ENCODE peak calls at places on chromosomes 16 and 17, in ten cellular contexts. V, J, O, Q, K, S, B, P, H and F are unnamed samples.

GRCh38 chr17:1089915-1090314 is 89.9 kb downstream of the ABR start:
- DNase-seq in Q (no peak), O (peak), S (no peak), K (no peak), V (no peak), B (no peak), J (no peak), P (peak), H (no peak), F (no peak)

GRCh38 chr17:17241656-17242055 is 4.7 kb upstream of the FLCN start:
- DNase-seq in P (no peak), H (no peak), J (no peak), S (no peak), K (no peak), B (no peak), Q (no peak), O (no peak), V (no peak), F (no peak)

GRCh38 chr16:57882797-57883196 is 80.5 kb upstream of the KIFC3 start:
- DNase-seq in V (no peak), O (no peak), J (peak), H (no peak), S (no peak), B (no peak), K (no peak), Q (peak), P (peak), F (no peak)

GRCh38 chr17:33447090-33447489 is 154.0 kb upstream of the ASIC2 start:
- DNase-seq in V (no peak), P (no peak), Q (no peak), K (no peak), J (no peak), B (no peak), S (no peak), H (no peak), O (no peak), F (no peak)

GRCh38 chr17:80792373-80792781 is 199.3 kb upstream of the CHMP6 start:
- DNase-seq in S (no peak), Q (peak), J (no peak), K (no peak), P (no peak), H (no peak), V (no peak), B (no peak), O (peak), F (no peak)

GRCh38 chr16:73878616-73879015 is 418.0 kb upstream of the PSMD7 start:
- DNase-seq in V (peak), O (no peak), K (no peak), B (no peak), S (no peak), J (peak), H (peak), P (no peak), Q (peak), F (no peak)

GRCh38 chr17:50549969-50550368 is 3.0 kb downstream of the SPATA20 start:
- DNase-seq in S (no peak), B (no peak), V (no peak), P (no peak), K (no peak), O (no peak), J (no peak), H (no peak), Q (no peak), F (no peak)

GRCh38 chr17:2905697-2906595 is 109.7 kb downstream of the RAP1GAP2 start:
- DNase-seq in H (no peak), P (no peak), B (no peak), O (no peak), J (no peak), K (no peak), V (no peak), S (no peak), Q (no peak), F (no peak)

GRCh38 chr17:27818311-27819170 is 18.2 kb upstream of the NOS2 start:
- DNase-seq in J (peak), B (no peak), Q (no peak), S (no peak), O (no peak), K (no peak), V (no peak), H (no peak), P (no peak), F (no peak)

DNA sequence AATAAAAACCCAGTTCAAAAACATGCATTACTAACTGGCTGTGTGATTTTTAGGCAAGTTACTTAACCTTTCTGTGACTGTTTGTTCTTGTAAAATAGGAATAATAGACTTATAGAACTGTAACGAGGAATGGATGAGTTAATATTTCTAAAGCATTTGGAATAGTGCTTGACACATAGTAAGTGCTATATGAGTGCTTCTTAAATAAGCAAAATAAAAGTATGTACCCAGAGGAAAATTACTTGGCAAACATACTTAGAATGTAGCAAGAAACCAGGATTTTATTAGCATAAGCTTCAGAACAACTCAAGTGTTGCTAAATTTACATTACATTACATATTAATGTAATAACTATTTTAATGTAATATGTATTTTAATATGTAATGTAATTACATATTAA is 14.0 kb downstream of the NFAT5 start:
- DNase-seq in V (no peak), K (no peak), J (no peak), Q (no peak), P (no peak), H (no peak), S (no peak), B (no peak), O (no peak), F (no peak)
- TF ChIP-seq CTCF in V (no peak), K (no peak), J (no peak), Q (no peak), P (no peak), H (no peak), S (no peak), B (no peak), O (no peak), F (no peak)

DNA sequence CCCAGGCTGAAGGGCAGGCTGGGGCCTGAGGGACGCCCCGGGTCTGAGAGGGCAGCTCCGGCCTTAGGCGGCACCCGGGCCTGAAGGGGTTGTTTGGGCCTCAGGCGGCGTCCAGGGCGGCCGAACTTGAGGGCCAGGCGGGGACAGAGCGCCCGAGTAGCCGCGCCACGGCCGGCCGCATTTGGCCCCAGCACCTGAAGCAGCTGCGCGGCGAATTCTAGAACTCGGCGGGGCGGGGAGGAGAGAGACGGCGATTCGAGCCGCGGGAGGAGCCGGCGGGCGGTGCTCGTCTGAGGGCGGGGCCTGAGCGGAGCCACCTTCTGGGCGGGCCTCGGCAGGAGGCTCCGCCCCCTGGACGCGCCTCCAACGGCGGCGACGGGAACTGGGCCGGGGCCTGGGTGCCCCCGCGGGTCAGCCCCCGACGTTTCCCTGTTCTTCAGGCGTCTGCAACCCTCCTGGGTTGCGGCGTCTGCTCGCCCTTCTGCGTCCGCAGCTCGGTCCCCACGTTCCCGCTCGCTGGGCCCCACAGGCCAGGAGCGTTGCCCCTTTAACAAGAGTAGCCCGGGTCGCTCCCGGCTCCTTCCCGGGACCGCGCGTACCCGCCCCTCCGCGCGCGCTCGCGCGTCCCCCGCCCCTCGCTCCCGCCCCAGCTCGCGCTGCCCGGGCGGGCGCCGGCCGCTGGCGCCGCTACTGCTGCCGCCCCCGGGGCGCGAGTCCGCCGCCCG is at the start of the genes INCA1 and KIF1C:
- DNase-seq in J (peak), K (peak), O (peak), P (peak), B (peak), H (peak), S (peak), Q (peak), V (peak), F (peak)
- TF ChIP-seq CTCF in J (no peak), K (peak), O (peak), P (peak), B (no peak), H (no peak), S (no peak), Q (no peak), V (no peak), F (peak)

DNA sequence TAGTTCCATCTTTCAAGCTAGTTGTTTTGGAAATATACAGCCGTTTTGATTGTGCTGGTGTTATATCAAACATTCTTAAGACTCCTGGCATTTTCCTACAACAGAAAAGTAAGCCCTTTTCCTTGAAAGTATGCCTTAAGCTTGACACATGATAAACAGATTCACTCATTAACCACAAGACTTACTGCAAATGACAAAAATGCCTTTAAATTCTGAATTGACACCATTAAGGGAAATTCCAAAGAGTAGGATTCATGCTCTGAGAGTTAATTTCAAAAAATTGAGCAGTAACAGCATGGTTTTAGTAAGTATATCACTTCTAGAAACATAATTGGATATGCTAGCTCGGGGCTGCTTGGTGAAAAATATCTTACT is 8.5 kb upstream of the PHAF1 start:
- DNase-seq in H (no peak), V (no peak), K (no peak), O (no peak), J (no peak), S (no peak), B (no peak), P (no peak), Q (peak), F (no peak)
- TF ChIP-seq CTCF in H (no peak), V (no peak), K (no peak), O (no peak), J (no peak), S (no peak), B (peak), P (no peak), Q (no peak), F (no peak)

DNA sequence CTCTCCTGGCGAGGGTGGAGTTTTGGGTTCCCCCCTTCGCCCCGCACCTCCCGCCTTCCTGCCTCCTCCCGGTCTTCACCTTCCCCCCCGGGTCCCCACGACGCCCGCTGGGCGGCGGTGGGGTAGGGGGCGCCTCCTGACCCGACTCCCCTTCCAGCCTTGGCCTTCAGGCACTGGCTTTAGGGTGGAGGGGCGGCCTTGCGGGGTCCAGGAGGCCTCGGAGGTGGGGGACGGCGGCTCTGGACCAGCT is 2.4 kb downstream of the SLC16A3 start:
- DNase-seq in B (no peak), J (no peak), V (no peak), H (no peak), S (no peak), Q (no peak), P (no peak), O (no peak), K (no peak), F (no peak)
- TF ChIP-seq CTCF in B (no peak), J (no peak), V (no peak), H (no peak), S (peak), Q (no peak), P (no peak), O (no peak), K (no peak), F (no peak)

DNA sequence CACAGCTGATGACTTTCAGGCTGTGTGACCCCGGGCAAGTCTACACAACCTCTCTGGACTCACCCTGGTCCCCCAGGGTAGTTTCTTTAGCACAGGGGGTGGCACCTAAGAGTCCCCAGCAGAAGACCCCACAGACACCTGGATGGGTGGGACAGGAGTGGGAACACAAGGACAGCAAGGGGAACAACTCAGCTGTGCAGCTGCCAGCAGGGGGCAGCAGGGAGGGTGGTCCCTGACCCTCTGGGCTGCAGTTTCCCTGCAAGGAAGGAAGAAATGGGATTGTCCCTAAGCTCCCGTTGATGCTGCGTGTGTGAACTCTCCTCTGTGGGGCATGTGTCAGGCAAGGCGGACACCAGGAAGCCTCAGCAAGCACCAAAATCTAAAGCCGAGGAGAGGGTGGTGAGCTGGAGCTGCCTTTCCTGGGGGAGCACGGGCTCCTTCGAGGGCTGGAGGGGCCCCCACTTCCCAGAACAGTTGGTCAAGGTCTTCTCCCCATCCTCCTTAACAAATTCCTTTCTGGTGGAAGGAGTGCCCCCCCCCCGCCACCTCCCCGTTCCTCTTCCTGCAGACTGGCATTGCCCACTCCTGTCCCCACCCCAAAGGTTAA is 24.1 kb upstream of the CDH5 start:
- DNase-seq in H (no peak), B (peak), J (peak), O (no peak), K (no peak), S (peak), Q (peak), P (no peak), V (no peak), F (no peak)
- TF ChIP-seq CTCF in H (peak), B (peak), J (peak), O (peak), K (peak), S (peak), Q (peak), P (no peak), V (peak), F (peak)

DNA sequence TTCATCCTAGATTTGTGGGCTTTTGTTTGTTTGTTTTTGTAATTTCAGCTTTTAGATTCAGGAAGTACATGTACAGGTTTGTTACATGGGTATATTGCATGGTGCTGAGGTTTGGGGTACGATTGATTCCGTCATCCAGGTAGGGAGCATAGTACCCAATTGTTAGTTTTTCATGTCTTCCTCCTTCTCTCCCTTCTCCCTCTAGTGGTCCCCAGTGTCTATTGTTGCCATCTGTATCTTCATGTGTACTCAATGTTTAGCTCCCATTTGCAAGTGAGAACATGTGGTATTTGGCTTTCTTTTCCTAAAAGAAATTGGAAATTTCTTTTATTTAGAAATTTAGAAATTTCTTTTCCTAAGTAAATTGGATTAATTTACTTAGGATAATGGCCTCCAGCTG is 37.1 kb upstream of the BCAS3 start:
- DNase-seq in J (peak), O (no peak), Q (peak), B (no peak), H (no peak), S (no peak), V (peak), K (no peak), P (no peak), F (no peak)
- TF ChIP-seq CTCF in J (peak), O (peak), Q (peak), B (no peak), H (peak), S (peak), V (peak), K (no peak), P (no peak), F (peak)

GRCh38 chr16:46973457-46974324 is at the start of gene DNAJA2:
- DNase-seq in H (peak), O (peak), S (peak), Q (peak), B (peak), J (peak), P (peak), V (peak), K (peak), F (peak)
- TF ChIP-seq CTCF in H (no peak), O (peak), S (no peak), Q (no peak), B (peak), J (no peak), P (no peak), V (no peak), K (peak), F (no peak)

DNA sequence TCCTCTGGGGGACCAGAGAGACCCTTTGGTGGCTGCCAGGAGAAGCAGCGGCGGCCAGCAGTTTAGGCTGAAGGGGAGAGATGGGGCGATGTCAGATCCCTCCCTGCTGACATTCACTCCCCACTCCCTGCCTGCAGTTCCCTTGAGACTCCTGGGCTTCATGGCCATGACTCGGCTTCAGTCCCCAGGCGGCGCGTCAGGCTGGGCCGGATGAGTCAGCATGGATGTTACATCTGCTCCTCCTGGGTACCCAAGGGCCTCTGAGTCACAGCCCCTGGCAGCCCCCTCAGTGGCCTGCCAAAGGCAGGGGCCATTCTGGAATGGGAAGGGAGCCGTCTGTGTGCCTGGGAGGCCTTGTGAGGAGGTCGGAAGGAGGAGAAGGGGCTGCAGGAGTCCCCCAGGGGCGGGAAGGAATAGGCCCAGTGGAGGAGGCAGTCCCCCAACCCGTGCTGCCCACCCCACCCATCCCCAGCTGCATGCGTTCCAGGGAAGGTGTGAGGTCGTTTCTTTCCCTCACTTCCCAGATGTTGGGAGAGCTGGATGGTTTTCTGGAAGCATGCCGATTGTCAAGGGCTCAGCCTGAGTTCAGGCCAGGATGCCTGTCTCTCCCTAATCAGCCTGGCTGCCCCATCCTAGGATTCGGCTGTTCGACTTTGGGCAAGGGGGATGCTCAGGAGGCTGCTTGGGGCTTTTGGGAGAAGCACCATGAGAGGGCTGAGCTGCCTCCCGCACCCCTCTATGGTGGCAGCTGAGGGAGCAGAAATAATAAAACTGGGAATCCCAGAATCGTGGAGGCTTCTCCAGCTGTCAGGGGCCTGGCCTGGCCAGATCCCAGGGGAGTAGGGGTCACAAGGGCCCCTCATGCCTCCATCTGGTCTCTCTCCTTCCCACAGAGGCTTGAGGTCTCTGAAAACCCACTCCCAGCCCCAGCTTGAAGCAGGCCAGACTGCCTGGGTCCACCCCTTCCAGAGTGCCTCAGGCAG is 9.7 kb downstream of the RHBDL3 start:
- DNase-seq in H (peak), Q (peak), S (no peak), J (peak), K (no peak), O (no peak), B (peak), P (peak), V (peak), F (no peak)
- TF ChIP-seq CTCF in H (no peak), Q (no peak), S (no peak), J (no peak), K (no peak), O (no peak), B (no peak), P (no peak), V (no peak), F (no peak)